ENCODE peak calls at places on chromosomes 7 and 10, in ten cellular contexts. One of them, this sample, is unnamed.

GRCh38 chr7:70856889-70857511 is 274.9 kb upstream of the GALNT17 start:
- DNase-seq in breast epithelium: peak
- DNase-seq in GM12865: peak
- DNase-seq in H7: peak
- DNase-seq in CD8-positive, alpha-beta T cell: peak
- DNase-seq in esophagus muscularis mucosa: no peak
- DNase-seq in epithelial cell of esophagus: peak
- DNase-seq in tibial nerve: peak
- DNase-seq in GM23248: peak
- DNase-seq in mammary epithelial cell: peak
- DNase-seq in this sample: peak

GRCh38 chr10:120511165-120511564 is 54.1 kb downstream of the PLPP4 start:
- DNase-seq in breast epithelium: no peak
- DNase-seq in GM12865: no peak
- DNase-seq in H7: no peak
- DNase-seq in CD8-positive, alpha-beta T cell: no peak
- DNase-seq in esophagus muscularis mucosa: peak
- DNase-seq in epithelial cell of esophagus: peak
- DNase-seq in tibial nerve: no peak
- DNase-seq in GM23248: peak
- DNase-seq in mammary epithelial cell: peak
- DNase-seq in this sample: no peak

GRCh38 chr7:154928136-154929005 is 74.6 kb downstream of the PAXIP1 start:
- DNase-seq in breast epithelium: no peak
- DNase-seq in GM12865: peak
- DNase-seq in H7: no peak
- DNase-seq in CD8-positive, alpha-beta T cell: peak
- DNase-seq in esophagus muscularis mucosa: no peak
- DNase-seq in epithelial cell of esophagus: peak
- DNase-seq in tibial nerve: no peak
- DNase-seq in GM23248: peak
- DNase-seq in mammary epithelial cell: peak
- DNase-seq in this sample: peak

GRCh38 chr10:75404023-75404334 is 2.4 kb upstream of the ZNF503 start:
- DNase-seq in breast epithelium: no peak
- DNase-seq in GM12865: no peak
- DNase-seq in H7: no peak
- DNase-seq in CD8-positive, alpha-beta T cell: no peak
- DNase-seq in esophagus muscularis mucosa: no peak
- DNase-seq in epithelial cell of esophagus: no peak
- DNase-seq in tibial nerve: no peak
- DNase-seq in GM23248: no peak
- DNase-seq in mammary epithelial cell: no peak
- DNase-seq in this sample: no peak

GRCh38 chr10:97821308-97822038 is 28.2 kb upstream of the GOLGA7B start:
- DNase-seq in breast epithelium: no peak
- DNase-seq in GM12865: no peak
- DNase-seq in H7: peak
- DNase-seq in CD8-positive, alpha-beta T cell: no peak
- DNase-seq in esophagus muscularis mucosa: no peak
- DNase-seq in epithelial cell of esophagus: no peak
- DNase-seq in tibial nerve: no peak
- DNase-seq in GM23248: no peak
- DNase-seq in mammary epithelial cell: no peak
- DNase-seq in this sample: no peak

GRCh38 chr10:69631566-69631965 is 1.5 kb downstream of the FAM241B start:
- DNase-seq in breast epithelium: no peak
- DNase-seq in GM12865: no peak
- DNase-seq in H7: no peak
- DNase-seq in CD8-positive, alpha-beta T cell: no peak
- DNase-seq in esophagus muscularis mucosa: peak
- DNase-seq in epithelial cell of esophagus: no peak
- DNase-seq in tibial nerve: no peak
- DNase-seq in GM23248: no peak
- DNase-seq in mammary epithelial cell: no peak
- DNase-seq in this sample: no peak

GRCh38 chr7:38846280-38846679 is 62.7 kb downstream of the VPS41 start:
- DNase-seq in breast epithelium: no peak
- DNase-seq in GM12865: no peak
- DNase-seq in H7: no peak
- DNase-seq in CD8-positive, alpha-beta T cell: no peak
- DNase-seq in esophagus muscularis mucosa: no peak
- DNase-seq in epithelial cell of esophagus: no peak
- DNase-seq in tibial nerve: no peak
- DNase-seq in GM23248: no peak
- DNase-seq in mammary epithelial cell: no peak
- DNase-seq in this sample: no peak

GRCh38 chr7:154794147-154794780 is 208.7 kb downstream of the PAXIP1 start:
- DNase-seq in breast epithelium: no peak
- DNase-seq in GM12865: peak
- DNase-seq in H7: peak
- DNase-seq in CD8-positive, alpha-beta T cell: no peak
- DNase-seq in esophagus muscularis mucosa: no peak
- DNase-seq in epithelial cell of esophagus: no peak
- DNase-seq in tibial nerve: no peak
- DNase-seq in GM23248: no peak
- DNase-seq in mammary epithelial cell: peak
- DNase-seq in this sample: no peak

GRCh38 chr10:103816431-103816830 is 38.9 kb downstream of the SH3PXD2A start:
- DNase-seq in breast epithelium: no peak
- DNase-seq in GM12865: peak
- DNase-seq in H7: no peak
- DNase-seq in CD8-positive, alpha-beta T cell: no peak
- DNase-seq in esophagus muscularis mucosa: no peak
- DNase-seq in epithelial cell of esophagus: peak
- DNase-seq in tibial nerve: no peak
- DNase-seq in GM23248: no peak
- DNase-seq in mammary epithelial cell: no peak
- DNase-seq in this sample: no peak

GRCh38 chr7:35185908-35186731 is 67.8 kb downstream of the TBX20 start:
- DNase-seq in breast epithelium: no peak
- DNase-seq in GM12865: no peak
- DNase-seq in H7: peak
- DNase-seq in CD8-positive, alpha-beta T cell: no peak
- DNase-seq in esophagus muscularis mucosa: no peak
- DNase-seq in epithelial cell of esophagus: peak
- DNase-seq in tibial nerve: no peak
- DNase-seq in GM23248: peak
- DNase-seq in mammary epithelial cell: peak
- DNase-seq in this sample: no peak

GRCh38 chr10:6204341-6205191 is 1.8 kb downstream of the PFKFB3 start:
- DNase-seq in breast epithelium: peak
- DNase-seq in GM12865: peak
- DNase-seq in H7: peak
- DNase-seq in CD8-positive, alpha-beta T cell: no peak
- DNase-seq in esophagus muscularis mucosa: no peak
- DNase-seq in epithelial cell of esophagus: peak
- DNase-seq in tibial nerve: no peak
- DNase-seq in GM23248: peak
- DNase-seq in mammary epithelial cell: peak
- DNase-seq in this sample: no peak

GRCh38 chr10:131726460-131726861 is 174.3 kb upstream of the PPP2R2D start:
- DNase-seq in breast epithelium: peak
- DNase-seq in GM12865: no peak
- DNase-seq in H7: peak
- DNase-seq in CD8-positive, alpha-beta T cell: no peak
- DNase-seq in esophagus muscularis mucosa: no peak
- DNase-seq in epithelial cell of esophagus: no peak
- DNase-seq in tibial nerve: peak
- DNase-seq in GM23248: peak
- DNase-seq in mammary epithelial cell: no peak
- DNase-seq in this sample: no peak

GRCh38 chr10:32054087-32054486 is 2.1 kb downstream of the KIF5B start:
- DNase-seq in breast epithelium: no peak
- DNase-seq in GM12865: peak
- DNase-seq in H7: no peak
- DNase-seq in CD8-positive, alpha-beta T cell: no peak
- DNase-seq in esophagus muscularis mucosa: no peak
- DNase-seq in epithelial cell of esophagus: peak
- DNase-seq in tibial nerve: no peak
- DNase-seq in GM23248: peak
- DNase-seq in mammary epithelial cell: peak
- DNase-seq in this sample: no peak

GRCh38 chr7:157893535-157894044 is 556.8 kb downstream of the DNAJB6 start:
- DNase-seq in breast epithelium: peak
- DNase-seq in GM12865: no peak
- DNase-seq in H7: no peak
- DNase-seq in CD8-positive, alpha-beta T cell: no peak
- DNase-seq in esophagus muscularis mucosa: no peak
- DNase-seq in epithelial cell of esophagus: no peak
- DNase-seq in tibial nerve: no peak
- DNase-seq in GM23248: no peak
- DNase-seq in mammary epithelial cell: no peak
- DNase-seq in this sample: no peak
- H3K4me3 ChIP-seq in breast epithelium: no peak
- H3K4me3 ChIP-seq in GM12865: no peak
- H3K4me3 ChIP-seq in H7: no peak
- H3K4me3 ChIP-seq in CD8-positive, alpha-beta T cell: no peak
- H3K4me3 ChIP-seq in esophagus muscularis mucosa: no peak
- H3K4me3 ChIP-seq in epithelial cell of esophagus: no peak
- H3K4me3 ChIP-seq in tibial nerve: no peak
- H3K4me3 ChIP-seq in GM23248: no peak
- H3K4me3 ChIP-seq in mammary epithelial cell: no peak
- H3K4me3 ChIP-seq in this sample: no peak

GRCh38 chr7:2112261-2113203 is 120.2 kb downstream of the MAD1L1 start:
- DNase-seq in breast epithelium: no peak
- DNase-seq in GM12865: no peak
- DNase-seq in H7: no peak
- DNase-seq in CD8-positive, alpha-beta T cell: no peak
- DNase-seq in esophagus muscularis mucosa: no peak
- DNase-seq in epithelial cell of esophagus: no peak
- DNase-seq in tibial nerve: no peak
- DNase-seq in GM23248: no peak
- DNase-seq in mammary epithelial cell: no peak
- DNase-seq in this sample: no peak
- H3K4me3 ChIP-seq in breast epithelium: no peak
- H3K4me3 ChIP-seq in GM12865: no peak
- H3K4me3 ChIP-seq in H7: no peak
- H3K4me3 ChIP-seq in CD8-positive, alpha-beta T cell: peak
- H3K4me3 ChIP-seq in esophagus muscularis mucosa: no peak
- H3K4me3 ChIP-seq in epithelial cell of esophagus: no peak
- H3K4me3 ChIP-seq in tibial nerve: no peak
- H3K4me3 ChIP-seq in GM23248: no peak
- H3K4me3 ChIP-seq in mammary epithelial cell: no peak
- H3K4me3 ChIP-seq in this sample: peak

GRCh38 chr10:53453196-53453595 is 680.6 kb upstream of the MBL2 start:
- DNase-seq in breast epithelium: no peak
- DNase-seq in GM12865: no peak
- DNase-seq in H7: peak
- DNase-seq in CD8-positive, alpha-beta T cell: no peak
- DNase-seq in esophagus muscularis mucosa: no peak
- DNase-seq in epithelial cell of esophagus: peak
- DNase-seq in tibial nerve: no peak
- DNase-seq in GM23248: no peak
- DNase-seq in mammary epithelial cell: no peak
- DNase-seq in this sample: no peak
- H3K4me3 ChIP-seq in breast epithelium: no peak
- H3K4me3 ChIP-seq in GM12865: no peak
- H3K4me3 ChIP-seq in H7: no peak
- H3K4me3 ChIP-seq in CD8-positive, alpha-beta T cell: no peak
- H3K4me3 ChIP-seq in esophagus muscularis mucosa: no peak
- H3K4me3 ChIP-seq in epithelial cell of esophagus: no peak
- H3K4me3 ChIP-seq in tibial nerve: no peak
- H3K4me3 ChIP-seq in GM23248: no peak
- H3K4me3 ChIP-seq in mammary epithelial cell: no peak
- H3K4me3 ChIP-seq in this sample: no peak

GRCh38 chr10:12214093-12214492 is 18.1 kb downstream of the CDC123 start:
- DNase-seq in breast epithelium: no peak
- DNase-seq in GM12865: no peak
- DNase-seq in H7: no peak
- DNase-seq in CD8-positive, alpha-beta T cell: no peak
- DNase-seq in esophagus muscularis mucosa: no peak
- DNase-seq in epithelial cell of esophagus: no peak
- DNase-seq in tibial nerve: no peak
- DNase-seq in GM23248: no peak
- DNase-seq in mammary epithelial cell: no peak
- DNase-seq in this sample: no peak

GRCh38 chr10:12205082-12205481 is 9.1 kb downstream of the CDC123 start:
- DNase-seq in breast epithelium: no peak
- DNase-seq in GM12865: no peak
- DNase-seq in H7: no peak
- DNase-seq in CD8-positive, alpha-beta T cell: no peak
- DNase-seq in esophagus muscularis mucosa: no peak
- DNase-seq in epithelial cell of esophagus: no peak
- DNase-seq in tibial nerve: no peak
- DNase-seq in GM23248: no peak
- DNase-seq in mammary epithelial cell: no peak
- DNase-seq in this sample: no peak

GRCh38 chr10:12212454-12212853 is 16.5 kb downstream of the CDC123 start:
- DNase-seq in breast epithelium: no peak
- DNase-seq in GM12865: no peak
- DNase-seq in H7: no peak
- DNase-seq in CD8-positive, alpha-beta T cell: no peak
- DNase-seq in esophagus muscularis mucosa: no peak
- DNase-seq in epithelial cell of esophagus: no peak
- DNase-seq in tibial nerve: no peak
- DNase-seq in GM23248: no peak
- DNase-seq in mammary epithelial cell: no peak
- DNase-seq in this sample: no peak

GRCh38 chr10:12207114-12207513 is 11.1 kb downstream of the CDC123 start:
- DNase-seq in breast epithelium: no peak
- DNase-seq in GM12865: no peak
- DNase-seq in H7: no peak
- DNase-seq in CD8-positive, alpha-beta T cell: no peak
- DNase-seq in esophagus muscularis mucosa: no peak
- DNase-seq in epithelial cell of esophagus: no peak
- DNase-seq in tibial nerve: no peak
- DNase-seq in GM23248: no peak
- DNase-seq in mammary epithelial cell: no peak
- DNase-seq in this sample: no peak

GRCh38 chr10:12208460-12208859 is 12.5 kb downstream of the CDC123 start:
- DNase-seq in breast epithelium: no peak
- DNase-seq in GM12865: no peak
- DNase-seq in H7: no peak
- DNase-seq in CD8-positive, alpha-beta T cell: no peak
- DNase-seq in esophagus muscularis mucosa: no peak
- DNase-seq in epithelial cell of esophagus: no peak
- DNase-seq in tibial nerve: no peak
- DNase-seq in GM23248: no peak
- DNase-seq in mammary epithelial cell: no peak
- DNase-seq in this sample: no peak
- H3K4me3 ChIP-seq in breast epithelium: no peak
- H3K4me3 ChIP-seq in GM12865: no peak
- H3K4me3 ChIP-seq in H7: no peak
- H3K4me3 ChIP-seq in CD8-positive, alpha-beta T cell: no peak
- H3K4me3 ChIP-seq in esophagus muscularis mucosa: no peak
- H3K4me3 ChIP-seq in epithelial cell of esophagus: no peak
- H3K4me3 ChIP-seq in tibial nerve: no peak
- H3K4me3 ChIP-seq in GM23248: no peak
- H3K4me3 ChIP-seq in mammary epithelial cell: no peak
- H3K4me3 ChIP-seq in this sample: no peak

DNA sequence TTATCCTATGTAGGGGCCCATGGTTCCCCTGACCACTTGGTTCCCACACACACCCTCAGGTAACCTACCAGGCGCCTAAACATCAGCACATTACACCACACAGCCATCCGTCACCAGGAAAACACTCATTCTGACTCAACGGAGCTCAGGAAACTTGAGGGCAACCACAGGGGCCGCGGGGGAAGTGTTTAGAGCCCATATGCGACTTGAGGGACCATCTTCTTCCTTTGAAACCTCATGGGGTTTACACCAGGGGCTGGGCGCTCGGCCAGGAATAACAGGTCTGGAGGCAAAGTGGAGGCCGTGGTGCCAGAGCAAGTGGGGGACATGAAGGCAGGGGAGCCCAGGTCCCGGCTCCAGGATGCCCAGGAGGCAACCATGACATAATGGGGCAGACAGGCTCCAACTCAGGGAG is 1.5 kb downstream of the STX1A start:
- DNase-seq in breast epithelium: no peak
- DNase-seq in GM12865: peak
- DNase-seq in H7: no peak
- DNase-seq in CD8-positive, alpha-beta T cell: peak
- DNase-seq in esophagus muscularis mucosa: no peak
- DNase-seq in epithelial cell of esophagus: peak
- DNase-seq in tibial nerve: no peak
- DNase-seq in GM23248: peak
- DNase-seq in mammary epithelial cell: peak
- DNase-seq in this sample: no peak
- H3K4me3 ChIP-seq in breast epithelium: no peak
- H3K4me3 ChIP-seq in GM12865: peak
- H3K4me3 ChIP-seq in H7: no peak
- H3K4me3 ChIP-seq in CD8-positive, alpha-beta T cell: peak
- H3K4me3 ChIP-seq in esophagus muscularis mucosa: peak
- H3K4me3 ChIP-seq in epithelial cell of esophagus: peak
- H3K4me3 ChIP-seq in tibial nerve: peak
- H3K4me3 ChIP-seq in GM23248: peak
- H3K4me3 ChIP-seq in mammary epithelial cell: peak
- H3K4me3 ChIP-seq in this sample: peak